ENCODE peak calls at places on chromosome 15, in nine cellular contexts. J is RKO; S is activated CD8-positive, alpha-beta memory T cell treated with anti-CD3 and anti-CD28 coated beads, Interleukin-2, amount 50 U/mL, for 48 hours; L is stimulated activated CD4-positive, alpha-beta T cell treated with anti-CD3 and anti-CD28 coated beads, Interleukin-4, amount 100 ng/mL, for 24 hours; D is activated CD4-positive, alpha-beta T cell treated with anti-CD3 and anti-CD28 coated beads for 36 hours; V is stimulated activated CD8-positive, alpha-beta memory T cell treated with anti-CD3 and anti-CD28 coated beads, Interleukin-4, amount 100 ng/mL, for 48 hours; P is Peyer's patch; A is stimulated activated naive CD8-positive, alpha-beta T cell treated with anti-CD3 and anti-CD28 coated beads, Interleukin-15, amount 100 ng/mL, for 72 hours; H is stimulated activated naive B cell treated with anti-CD40 and anti-IgM and Interleukin-4, amounts not matched to agents 10 μg/mL and 1 μg/mL and 100 μg/mL, for 72 hours. R is an unnamed sample.

GRCh38 chr15:80977627-80978036 is 12.0 kb downstream of the MESD start:
- DNase-seq in J (peak), S (peak), L (peak), D (peak), V (peak), P (peak), A (peak), H (peak), R (peak)

GRCh38 chr15:87863152-87863551 is 393.4 kb downstream of the NTRK3 start:
- DNase-seq in J (peak), S (no peak), L (no peak), D (no peak), V (no peak), P (no peak), A (no peak), H (no peak), R (no peak)

GRCh38 chr15:66786222-66786621 is 84.2 kb downstream of the SMAD6 start:
- DNase-seq in J (no peak), S (no peak), L (no peak), D (no peak), V (no peak), P (no peak), A (no peak), H (no peak), R (no peak)

GRCh38 chr15:40327338-40327917 is 3.9 kb downstream of the INAFM2 start:
- DNase-seq in J (no peak), S (no peak), L (no peak), D (no peak), V (no peak), P (no peak), A (no peak), H (no peak), R (no peak)

GRCh38 chr15:48679952-48680351 is 34.4 kb upstream of the FBN1 start:
- DNase-seq in J (no peak), S (no peak), L (no peak), D (no peak), V (no peak), P (no peak), A (no peak), H (no peak), R (no peak)

GRCh38 chr15:69513986-69514385 is 61.4 kb downstream of the RPLP1 start:
- DNase-seq in J (no peak), S (no peak), L (no peak), D (no peak), V (no peak), P (no peak), A (no peak), H (no peak), R (no peak)

GRCh38 chr15:58361291-58361759 is 70.5 kb upstream of the LIPC start:
- DNase-seq in J (no peak), S (no peak), L (no peak), D (no peak), V (no peak), P (no peak), A (no peak), H (no peak), R (no peak)

GRCh38 chr15:97875513-97876285 is 84.8 kb upstream of the ARRDC4 start:
- DNase-seq in J (no peak), S (no peak), L (no peak), D (peak), V (no peak), P (no peak), A (peak), H (no peak), R (peak)

GRCh38 chr15:74709011-74709410 is 13.2 kb upstream of the EDC3 start:
- DNase-seq in J (no peak), S (no peak), L (no peak), D (no peak), V (no peak), P (no peak), A (no peak), H (no peak), R (no peak)

GRCh38 chr15:58331562-58331902 is 100.3 kb upstream of the LIPC start:
- DNase-seq in J (no peak), S (no peak), L (no peak), D (no peak), V (no peak), P (no peak), A (no peak), H (no peak), R (no peak)

GRCh38 chr15:95174880-95175279 is 943.5 kb downstream of the MCTP2 start:
- DNase-seq in J (no peak), S (no peak), L (no peak), D (no peak), V (no peak), P (no peak), A (no peak), H (no peak), R (no peak)

GRCh38 chr15:92623435-92623834 is 32.1 kb downstream of the FAM174B start:
- DNase-seq in J (no peak), S (no peak), L (no peak), D (no peak), V (no peak), P (no peak), A (no peak), H (no peak), R (no peak)

GRCh38 chr15:96358795-96359190 is 28.3 kb downstream of the NR2F2 start:
- DNase-seq in J (no peak), S (no peak), L (no peak), D (no peak), V (no peak), P (no peak), A (no peak), H (no peak), R (no peak)

GRCh38 chr15:89611317-89611716 is 36.0 kb downstream of the TICRR start:
- DNase-seq in J (no peak), S (no peak), L (no peak), D (no peak), V (no peak), P (no peak), A (no peak), H (no peak), R (no peak)